ENCODE peak calls at places on chromosomes 3 and 15, in six cellular contexts. One of them, this sample, is unnamed.

GRCh38 chr3:101876142-101876541 is 26.8 kb downstream of the NFKBIZ start:
- DNase-seq in K562: no peak
- DNase-seq in HepG2: no peak
- DNase-seq in endothelial cell of umbilical vein: no peak
- DNase-seq in GM12878: no peak
- DNase-seq in A549: no peak
- DNase-seq in this sample: no peak

GRCh38 chr3:43862992-43863805 is 172.5 kb downstream of the ABHD5 start:
- DNase-seq in K562: no peak
- DNase-seq in GM12878: no peak
- DNase-seq in A549: no peak
- DNase-seq in HepG2: no peak
- DNase-seq in endothelial cell of umbilical vein: no peak
- DNase-seq in this sample: no peak

GRCh38 chr3:41224120-41224806 is 25.0 kb downstream of the CTNNB1 start:
- DNase-seq in GM12878: no peak
- DNase-seq in HepG2: no peak
- DNase-seq in K562: no peak
- DNase-seq in endothelial cell of umbilical vein: no peak
- DNase-seq in A549: no peak
- DNase-seq in this sample: no peak

GRCh38 chr3:159860727-159861126 is 127.9 kb upstream of the IL12A start:
- DNase-seq in HepG2: no peak
- DNase-seq in A549: no peak
- DNase-seq in K562: no peak
- DNase-seq in GM12878: no peak
- DNase-seq in endothelial cell of umbilical vein: peak; percentile 91
- DNase-seq in this sample: peak; percentile 7

GRCh38 chr3:192133271-192133670 is 594.1 kb downstream of the FGF12 start:
- DNase-seq in endothelial cell of umbilical vein: no peak
- DNase-seq in K562: no peak
- DNase-seq in A549: no peak
- DNase-seq in HepG2: no peak
- DNase-seq in GM12878: no peak
- DNase-seq in this sample: no peak

GRCh38 chr3:69740103-69741021 is 1.1 kb downstream of the MITF start:
- DNase-seq in K562: peak; percentile 77
- DNase-seq in HepG2: no peak
- DNase-seq in A549: no peak
- DNase-seq in endothelial cell of umbilical vein: no peak
- DNase-seq in GM12878: no peak
- DNase-seq in this sample: no peak

GRCh38 chr3:186909078-186909853 is 21.1 kb upstream of the ST6GAL1 start:
- DNase-seq in K562: peak; percentile 90
- DNase-seq in HepG2: peak; percentile 37
- DNase-seq in endothelial cell of umbilical vein: no peak
- DNase-seq in GM12878: no peak
- DNase-seq in A549: no peak
- DNase-seq in this sample: peak; percentile 81

GRCh38 chr3:39095778-39096177 is 11.6 kb downstream of the GORASP1 start:
- DNase-seq in GM12878: no peak
- DNase-seq in endothelial cell of umbilical vein: no peak
- DNase-seq in A549: no peak
- DNase-seq in K562: no peak
- DNase-seq in HepG2: no peak
- DNase-seq in this sample: no peak

GRCh38 chr3:171971919-171972526 is 67.4 kb upstream of the FNDC3B start:
- DNase-seq in endothelial cell of umbilical vein: no peak
- DNase-seq in K562: no peak
- DNase-seq in A549: no peak
- DNase-seq in HepG2: no peak
- DNase-seq in GM12878: no peak
- DNase-seq in this sample: no peak

GRCh38 chr15:80596521-80596976 is 98.6 kb upstream of the ABHD17C start:
- DNase-seq in endothelial cell of umbilical vein: no peak
- DNase-seq in HepG2: peak; percentile 83
- DNase-seq in GM12878: no peak
- DNase-seq in A549: peak; percentile 65
- DNase-seq in K562: no peak
- DNase-seq in this sample: no peak

GRCh38 chr3:47344971-47345370 is 35.9 kb upstream of the PTPN23 start:
- DNase-seq in A549: no peak
- DNase-seq in HepG2: no peak
- DNase-seq in GM12878: no peak
- DNase-seq in K562: no peak
- DNase-seq in endothelial cell of umbilical vein: peak; percentile 21
- DNase-seq in this sample: no peak

GRCh38 chr3:103048371-103048722 is 613.5 kb downstream of the ZPLD1 start:
- DNase-seq in A549: no peak
- DNase-seq in GM12878: no peak
- DNase-seq in K562: no peak
- DNase-seq in HepG2: no peak
- DNase-seq in endothelial cell of umbilical vein: no peak
- DNase-seq in this sample: peak; percentile 4

GRCh38 chr3:44206301-44206700 is 35.4 kb upstream of the TOPAZ1 start:
- DNase-seq in K562: no peak
- DNase-seq in HepG2: no peak
- DNase-seq in A549: no peak
- DNase-seq in GM12878: no peak
- DNase-seq in endothelial cell of umbilical vein: no peak
- DNase-seq in this sample: no peak

GRCh38 chr3:138465927-138466326 is 31.5 kb downstream of the ESYT3 start:
- DNase-seq in HepG2: no peak
- DNase-seq in GM12878: no peak
- DNase-seq in endothelial cell of umbilical vein: no peak
- DNase-seq in A549: no peak
- DNase-seq in K562: no peak
- DNase-seq in this sample: peak; percentile 11

GRCh38 chr3:187739561-187740445 is 5.5 kb downstream of the BCL6 start:
- DNase-seq in K562: peak; percentile 86
- DNase-seq in GM12878: no peak
- DNase-seq in HepG2: no peak
- DNase-seq in endothelial cell of umbilical vein: peak; percentile 90
- DNase-seq in A549: peak; percentile 55
- DNase-seq in this sample: peak; percentile 76

GRCh38 chr15:80931191-80931590 is 58.4 kb downstream of the MESD start:
- DNase-seq in endothelial cell of umbilical vein: no peak
- DNase-seq in A549: no peak
- DNase-seq in HepG2: no peak
- DNase-seq in GM12878: no peak
- DNase-seq in K562: no peak
- DNase-seq in this sample: no peak

GRCh38 chr3:39178553-39178952 is 13.8 kb downstream of the XIRP1 start:
- DNase-seq in HepG2: no peak
- DNase-seq in K562: peak; percentile 32
- DNase-seq in A549: no peak
- DNase-seq in endothelial cell of umbilical vein: peak; percentile 71
- DNase-seq in GM12878: no peak
- DNase-seq in this sample: no peak

GRCh38 chr3:143471705-143472104 is 352.1 kb downstream of the CHST2 start:
- DNase-seq in A549: no peak
- DNase-seq in K562: no peak
- DNase-seq in GM12878: no peak
- DNase-seq in HepG2: no peak
- DNase-seq in endothelial cell of umbilical vein: no peak
- DNase-seq in this sample: no peak

DNA sequence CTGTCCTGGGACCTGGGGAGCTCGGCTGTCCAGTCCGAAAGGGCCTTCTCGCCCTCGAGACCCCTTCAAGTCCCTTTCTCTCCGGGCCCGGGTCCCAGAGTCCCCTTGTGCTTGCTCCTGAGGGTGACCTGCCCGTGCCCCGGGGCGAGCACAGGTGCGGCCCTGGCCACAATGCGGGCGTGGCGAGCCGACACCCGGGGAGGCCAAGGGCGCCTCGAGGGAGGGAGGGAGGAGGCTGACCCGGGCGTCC is 828 bp upstream of the MEF2A start:
- DNase-seq in GM12878: no peak
- DNase-seq in endothelial cell of umbilical vein: peak; percentile 37
- DNase-seq in A549: no peak
- DNase-seq in K562: no peak
- DNase-seq in HepG2: no peak
- DNase-seq in this sample: no peak
- TF ChIP-seq POLR2A in GM12878: peak; percentile 55
- TF ChIP-seq POLR2A in endothelial cell of umbilical vein: no peak
- TF ChIP-seq POLR2A in A549: no peak
- TF ChIP-seq POLR2A in K562: no peak
- TF ChIP-seq POLR2A in HepG2: peak; percentile 31
- TF ChIP-seq POLR2A in this sample: no peak

GRCh38 chr3:110711130-110711832 is 360.3 kb upstream of the NECTIN3 start:
- DNase-seq in endothelial cell of umbilical vein: no peak
- DNase-seq in K562: no peak
- DNase-seq in A549: no peak
- DNase-seq in GM12878: no peak
- DNase-seq in HepG2: no peak
- DNase-seq in this sample: no peak

GRCh38 chr3:110711851-110712396 is 359.7 kb upstream of the NECTIN3 start:
- DNase-seq in endothelial cell of umbilical vein: no peak
- DNase-seq in HepG2: no peak
- DNase-seq in K562: no peak
- DNase-seq in GM12878: no peak
- DNase-seq in A549: no peak
- DNase-seq in this sample: no peak

GRCh38 chr3:110710605-110711004 is 361.0 kb upstream of the NECTIN3 start:
- DNase-seq in endothelial cell of umbilical vein: no peak
- DNase-seq in K562: no peak
- DNase-seq in GM12878: no peak
- DNase-seq in HepG2: no peak
- DNase-seq in A549: no peak
- DNase-seq in this sample: no peak

GRCh38 chr3:110710156-110710555 is 361.5 kb upstream of the NECTIN3 start:
- DNase-seq in GM12878: no peak
- DNase-seq in HepG2: no peak
- DNase-seq in A549: no peak
- DNase-seq in endothelial cell of umbilical vein: no peak
- DNase-seq in K562: no peak
- DNase-seq in this sample: no peak

GRCh38 chr3:110708166-110708565 is 363.4 kb upstream of the NECTIN3 start:
- DNase-seq in endothelial cell of umbilical vein: no peak
- DNase-seq in HepG2: no peak
- DNase-seq in K562: no peak
- DNase-seq in A549: no peak
- DNase-seq in GM12878: no peak
- DNase-seq in this sample: no peak
- TF ChIP-seq MYC in endothelial cell of umbilical vein: no peak
- TF ChIP-seq MYC in HepG2: no peak
- TF ChIP-seq MYC in K562: no peak
- TF ChIP-seq MYC in A549: no peak
- TF ChIP-seq MYC in GM12878: no peak
- TF ChIP-seq MYC in this sample: no peak

DNA sequence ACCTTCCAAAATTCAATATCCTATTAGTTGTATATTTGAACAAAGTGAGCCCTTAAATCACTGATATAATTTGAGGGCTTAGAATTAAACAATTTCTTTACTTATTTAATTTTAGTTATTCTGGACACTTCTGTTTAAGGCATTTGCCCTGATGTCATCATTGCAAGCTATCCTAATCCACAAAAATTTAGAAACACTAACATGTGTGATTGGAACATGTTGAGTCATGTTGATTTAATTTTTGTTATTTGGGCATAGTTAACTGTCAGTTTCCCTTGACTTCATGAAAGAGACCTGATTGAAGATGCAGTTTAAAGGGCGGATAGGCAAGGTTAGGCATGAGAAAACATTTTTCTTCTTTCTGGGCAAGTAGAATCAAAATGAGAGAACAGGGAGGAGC is 682.6 kb downstream of the ROBO1 start:
- DNase-seq in endothelial cell of umbilical vein: no peak
- DNase-seq in K562: no peak
- DNase-seq in HepG2: no peak
- DNase-seq in GM12878: no peak
- DNase-seq in A549: no peak
- DNase-seq in this sample: no peak
- TF ChIP-seq POLR2A in endothelial cell of umbilical vein: no peak
- TF ChIP-seq POLR2A in K562: no peak
- TF ChIP-seq POLR2A in HepG2: no peak
- TF ChIP-seq POLR2A in GM12878: no peak
- TF ChIP-seq POLR2A in A549: no peak
- TF ChIP-seq POLR2A in this sample: no peak

DNA sequence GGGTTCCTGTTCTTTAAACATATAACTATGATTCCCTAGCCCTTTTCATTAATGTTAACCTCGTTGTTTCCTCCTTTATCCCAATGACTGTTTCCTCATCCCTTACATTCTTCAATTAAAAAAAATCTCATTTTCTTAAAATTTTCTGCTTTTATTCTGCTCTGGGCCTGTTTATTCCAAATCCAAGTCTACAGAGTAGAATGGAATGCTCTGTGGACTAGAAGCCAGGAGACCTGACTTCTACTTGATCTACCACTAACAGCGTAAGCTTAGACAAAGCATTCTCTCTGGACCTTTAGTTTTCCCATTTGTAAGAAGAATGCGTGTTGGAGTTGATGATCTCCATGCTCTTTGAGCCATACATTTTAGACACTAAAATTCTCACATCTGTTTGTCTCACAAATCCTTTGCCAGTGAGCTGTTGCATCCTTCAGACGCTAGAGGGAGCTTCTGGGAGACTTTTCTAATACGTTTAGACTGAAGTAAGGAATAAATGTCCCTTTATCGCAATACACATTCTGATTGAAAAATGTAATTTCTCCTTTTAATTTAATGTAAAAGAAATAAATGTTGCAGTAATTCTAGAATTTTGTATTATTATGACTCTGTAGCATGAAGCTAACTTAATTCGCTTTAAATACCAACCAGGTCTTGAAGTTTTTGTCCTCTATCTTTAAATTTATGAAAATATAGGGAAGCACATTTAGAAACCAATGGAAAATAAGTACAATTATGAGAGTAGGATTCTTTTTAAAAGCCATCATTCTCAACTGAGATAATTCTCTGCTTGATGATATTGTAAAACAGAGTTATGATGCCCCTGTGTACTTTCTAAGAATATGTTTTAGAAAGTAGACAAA is 21.7 kb upstream of the GMNC start:
- DNase-seq in A549: no peak
- DNase-seq in HepG2: peak; percentile 53
- DNase-seq in GM12878: no peak
- DNase-seq in K562: peak; percentile 52
- DNase-seq in endothelial cell of umbilical vein: peak; percentile 64
- DNase-seq in this sample: peak; percentile 59
- TF ChIP-seq MYC in A549: no peak
- TF ChIP-seq MYC in HepG2: no peak
- TF ChIP-seq MYC in GM12878: no peak
- TF ChIP-seq MYC in K562: no peak
- TF ChIP-seq MYC in endothelial cell of umbilical vein: no peak
- TF ChIP-seq MYC in this sample: no peak

GRCh38 chr15:39511000-39511914 is 69.6 kb upstream of the THBS1 start:
- DNase-seq in GM12878: no peak
- DNase-seq in endothelial cell of umbilical vein: peak; percentile 72
- DNase-seq in K562: peak; percentile 55
- DNase-seq in A549: no peak
- DNase-seq in HepG2: no peak
- DNase-seq in this sample: peak; percentile 59
- TF ChIP-seq POLR2A in GM12878: no peak
- TF ChIP-seq POLR2A in endothelial cell of umbilical vein: no peak
- TF ChIP-seq POLR2A in K562: no peak
- TF ChIP-seq POLR2A in A549: no peak
- TF ChIP-seq POLR2A in HepG2: no peak
- TF ChIP-seq POLR2A in this sample: no peak

This sample was measured in NB4.